ENCODE peak calls at places on chromosomes 12 and 14, in five cellular contexts. Z, X, Q, W and G are unnamed samples.
A peak's percentile ranks its signal among the peaks of the same experiment; 100 is the strongest.

GRCh38 chr14:75249251-75249957 is 29.2 kb upstream of the FOS start:
- DNase-seq in Z (peak; percentile 94), X (peak; percentile 61), Q (peak; percentile 61), W (peak; percentile 78), G (no peak)

GRCh38 chr14:51044961-51045360 is 49.9 kb downstream of the TRIM9 start:
- DNase-seq in Z (no peak), X (no peak), Q (no peak), W (no peak), G (no peak)

GRCh38 chr12:60093428-60093827 is 497.6 kb downstream of the SLC16A7 start:
- DNase-seq in Z (no peak), X (no peak), Q (peak; percentile 68), W (no peak), G (no peak)

GRCh38 chr14:88005978-88006851 is 1.3 kb downstream of the GPR65 start:
- DNase-seq in Z (peak; percentile 83), X (peak; percentile 33), Q (peak; percentile 33), W (peak; percentile 57), G (no peak)

GRCh38 chr12:66848967-66849366 is 170.1 kb upstream of the GRIP1 start:
- DNase-seq in Z (no peak), X (no peak), Q (peak; percentile 1), W (no peak), G (no peak)

GRCh38 chr12:79451988-79452387 is 238.8 kb downstream of the PAWR start:
- DNase-seq in Z (no peak), X (no peak), Q (peak; percentile 89), W (no peak), G (peak; percentile 37)

GRCh38 chr14:23564181-23564812 is 3.3 kb downstream of the AP1G2 start:
- DNase-seq in Z (no peak), X (no peak), Q (no peak), W (no peak), G (no peak)

GRCh38 chr12:117036046-117036445 is 63.2 kb downstream of the TESC start:
- DNase-seq in Z (no peak), X (no peak), Q (no peak), W (no peak), G (no peak)

GRCh38 chr14:70871863-70872677 is 35.2 kb upstream of the PCNX1 start:
- DNase-seq in Z (peak; percentile 32), X (no peak), Q (no peak), W (peak; percentile 52), G (no peak)

GRCh38 chr14:100566119-100566518 is 21.1 kb downstream of the BEGAIN start:
- DNase-seq in Z (no peak), X (no peak), Q (no peak), W (no peak), G (no peak)

GRCh38 chr12:9808531-9808930 is 18.8 kb upstream of the KLRF1 start:
- DNase-seq in Z (no peak), X (no peak), Q (no peak), W (no peak), G (no peak)

GRCh38 chr14:97833291-97833690 is 1036.1 kb downstream of the VRK1 start:
- DNase-seq in Z (no peak), X (no peak), Q (no peak), W (no peak), G (no peak)

GRCh38 chr14:31977001-31977556 is 100.0 kb upstream of the ARHGAP5 start:
- DNase-seq in Z (no peak), X (no peak), Q (no peak), W (no peak), G (no peak)

GRCh38 chr12:94841171-94841570 is 162.3 kb downstream of the NDUFA12 start:
- DNase-seq in Z (no peak), X (no peak), Q (peak; percentile 62), W (no peak), G (no peak)